ENCODE peak calls at places on chromosomes 6 and 20, in five cellular contexts. Y is progenitor cell of endocrine pancreas, N is endothelial cell, J is neural crest cell, D is right lobe of liver. C is an unnamed sample.

GRCh38 chr20:43953919-43954617 is 39.4 kb downstream of the TOX2 start:
- DNase-seq in J (no peak), D (no peak), N (no peak), Y (no peak), C (no peak)

GRCh38 chr6:62891065-62891647 is 320.1 kb upstream of the FKBP1C start:
- DNase-seq in D (no peak), Y (no peak), J (no peak), N (no peak), C (peak; percentile 1)

GRCh38 chr6:54970337-54970736 is 123.8 kb downstream of the FAM83B start:
- DNase-seq in J (no peak), D (no peak), N (no peak), Y (no peak), C (no peak)

GRCh38 chr6:97462031-97462430 is 179.0 kb upstream of the MMS22L start:
- DNase-seq in J (no peak), D (no peak), N (no peak), Y (no peak), C (peak; percentile 2)

GRCh38 chr6:37675606-37676005 is 22.1 kb downstream of the MDGA1 start:
- DNase-seq in Y (no peak), N (no peak), D (no peak), J (no peak), C (no peak)

GRCh38 chr20:35058184-35058583 is 34.4 kb downstream of the TRPC4AP start:
- DNase-seq in J (no peak), N (no peak), D (no peak), Y (no peak), C (no peak)

GRCh38 chr20:5077761-5078387 is 41.9 kb downstream of the PCNA start:
- DNase-seq in D (no peak), N (no peak), J (no peak), Y (no peak), C (no peak)

GRCh38 chr20:3710703-3711417 is 1.5 kb downstream of the SIGLEC1 start:
- DNase-seq in J (peak; percentile 90), D (peak; percentile 73), N (peak; percentile 87), Y (peak; percentile 79), C (peak; percentile 53)

GRCh38 chr6:79868098-79868722 is 79.1 kb downstream of the ELOVL4 start:
- DNase-seq in J (peak; percentile 60), N (peak; percentile 66), D (no peak), Y (peak; percentile 28), C (peak; percentile 87)

GRCh38 chr6:139944131-139944530 is 569.7 kb upstream of the CITED2 start:
- DNase-seq in J (no peak), Y (no peak), D (no peak), N (no peak), C (no peak)

GRCh38 chr6:113707194-113707593 is 150.0 kb upstream of the MARCKS start:
- DNase-seq in N (no peak), Y (no peak), D (no peak), J (no peak), C (no peak)

GRCh38 chr20:43564993-43565757 is 6.3 kb downstream of the SGK2 start:
- DNase-seq in J (no peak), D (no peak), Y (no peak), N (no peak), C (no peak)

GRCh38 chr6:36139431-36139830 is 9.1 kb downstream of the MAPK13 start:
- DNase-seq in N (peak; percentile 60), J (no peak), D (peak; percentile 39), Y (no peak), C (peak; percentile 50)

GRCh38 chr6:121539537-121539936 is 104.1 kb downstream of the GJA1 start:
- DNase-seq in Y (no peak), J (no peak), D (no peak), N (no peak), C (no peak)

GRCh38 chr6:95185874-95186273 is 391.5 kb upstream of the MANEA start:
- DNase-seq in N (no peak), D (no peak), Y (no peak), J (no peak), C (no peak)

GRCh38 chr6:111057074-111057752 is 30.1 kb upstream of the SLC16A10 start:
- DNase-seq in N (peak; percentile 23), Y (no peak), J (no peak), D (peak; percentile 54), C (peak; percentile 75)

GRCh38 chr6:157603314-157603940 is 219.6 kb upstream of the SNX9 start:
- DNase-seq in Y (no peak), N (no peak), J (no peak), D (no peak), C (no peak)

GRCh38 chr6:107473660-107474059 is 14.3 kb upstream of the PDSS2 start:
- DNase-seq in D (no peak), N (no peak), Y (no peak), J (no peak), C (no peak)

GRCh38 chr20:4684837-4685413 is 36.8 kb upstream of the PRND start:
- DNase-seq in D (no peak), Y (no peak), N (no peak), J (no peak), C (peak; percentile 62)

GRCh38 chr6:13453771-13454251 is 33.6 kb downstream of the GFOD1 start:
- DNase-seq in D (no peak), Y (no peak), J (no peak), N (no peak), C (no peak)

GRCh38 chr20:45080867-45081616 is 19.9 kb downstream of the KCNS1 start:
- DNase-seq in D (no peak), N (peak; percentile 16), Y (no peak), J (no peak), C (peak; percentile 57)

GRCh38 chr20:11453430-11453829 is 464.3 kb upstream of the BTBD3 start:
- DNase-seq in D (no peak), Y (no peak), N (no peak), J (no peak), C (peak; percentile 86)

GRCh38 chr20:41391587-41392001 is 25.0 kb upstream of the EMILIN3 start:
- DNase-seq in D (no peak), N (no peak), J (no peak), Y (no peak), C (no peak)

GRCh38 chr20:52941803-52942202 is 30.4 kb upstream of the TSHZ2 start:
- DNase-seq in Y (no peak), N (no peak), J (no peak), D (no peak), C (no peak)

GRCh38 chr6:149160943-149161342 is 156.6 kb upstream of the TAB2 start:
- DNase-seq in Y (no peak), D (no peak), N (no peak), J (no peak), C (no peak)

GRCh38 chr20:11083841-11084240 is 410.0 kb upstream of the JAG1 start:
- DNase-seq in Y (no peak), J (no peak), D (no peak), N (no peak), C (no peak)

GRCh38 chr6:3208096-3208774 is 19.2 kb downstream of the TUBB2B start:
- DNase-seq in D (no peak), N (no peak), J (no peak), Y (no peak), C (peak; percentile 54)

GRCh38 chr20:3842332-3842930 is 4.2 kb upstream of the MAVS start:
- DNase-seq in N (no peak), D (no peak), J (no peak), Y (no peak), C (no peak)

GRCh38 chr6:1611572-1612385 is 2.1 kb downstream of the FOXC1 start:
- DNase-seq in J (no peak), N (peak; percentile 30), Y (no peak), D (no peak), C (peak; percentile 58)

GRCh38 chr20:1467355-1468116 is 887 bp upstream of the NSFL1C start:
- DNase-seq in N (peak; percentile 46), D (no peak), J (no peak), Y (no peak), C (no peak)

GRCh38 chr20:39289316-39289715 is 327.2 kb downstream of the DHX35 start:
- DNase-seq in Y (no peak), J (no peak), N (no peak), D (no peak), C (no peak)

GRCh38 chr6:117506180-117506835 is 23.8 kb downstream of the DCBLD1 start:
- DNase-seq in Y (no peak), J (no peak), D (no peak), N (no peak), C (peak; percentile 59)

GRCh38 chr6:166313255-166314070 is 5.3 kb upstream of the PRR18 start:
- DNase-seq in Y (no peak), D (no peak), N (peak; percentile 54), J (peak; percentile 57), C (peak; percentile 69)
- TF ChIP-seq CTCF in Y (peak; percentile 65), D (peak; percentile 62), N (peak; percentile 54), J (peak; percentile 70), C (peak; percentile 89)

GRCh38 chr6:6217838-6218237 is 102.6 kb downstream of the F13A1 start:
- DNase-seq in J (no peak), D (no peak), N (no peak), Y (no peak), C (no peak)
- TF ChIP-seq CTCF in J (no peak), D (no peak), N (no peak), Y (no peak), C (no peak)

GRCh38 chr20:37742121-37742520 is 48.3 kb downstream of the CTNNBL1 start:
- DNase-seq in Y (no peak), J (no peak), D (no peak), N (no peak), C (no peak)
- TF ChIP-seq CTCF in Y (no peak), J (no peak), D (no peak), N (no peak), C (no peak)

GRCh38 chr20:61965606-61966491 is 99.8 kb downstream of the TAF4 start:
- DNase-seq in N (no peak), D (no peak), J (no peak), Y (no peak), C (no peak)
- TF ChIP-seq CTCF in N (no peak), D (no peak), J (no peak), Y (no peak), C (peak; percentile 5)

GRCh38 chr6:33748851-33749250 is 2.1 kb upstream of the IP6K3 start:
- DNase-seq in Y (no peak), J (no peak), N (no peak), D (no peak), C (no peak)

GRCh38 chr6:33749401-33749800 is 2.7 kb upstream of the IP6K3 start:
- DNase-seq in Y (no peak), J (no peak), N (no peak), D (no peak), C (no peak)

GRCh38 chr6:33755070-33755869 is 8.6 kb upstream of the IP6K3 start:
- DNase-seq in Y (no peak), J (no peak), D (no peak), N (no peak), C (no peak)

GRCh38 chr6:33750244-33750991 is 3.7 kb upstream of the IP6K3 start:
- DNase-seq in N (no peak), Y (no peak), J (no peak), D (peak; percentile 71), C (peak; percentile 62)

GRCh38 chr6:33752139-33753015 is 5.7 kb upstream of the IP6K3 start:
- DNase-seq in J (no peak), D (no peak), Y (no peak), N (no peak), C (no peak)
- TF ChIP-seq CTCF in J (no peak), D (no peak), Y (no peak), N (no peak), C (no peak)